ENCODE peak calls at places on chromosomes 3 and 15, in six cellular contexts. M is A549, S is H1, Y is WTC11, U is HepG2, G is K562. H is an unnamed sample.

GRCh38 chr3:43838877-43839276 is 148.1 kb downstream of the ABHD5 start:
- DNase-seq in M (no peak), S (no peak), Y (peak; percentile 22), U (no peak), G (no peak), H (no peak)

GRCh38 chr3:71011565-71012287 is 571.8 kb downstream of the FOXP1 start:
- DNase-seq in M (no peak), S (no peak), Y (no peak), U (no peak), G (no peak), H (peak; percentile 47)

GRCh38 chr3:165642761-165643432 is 194.3 kb downstream of the BCHE start:
- DNase-seq in M (peak; percentile 38), S (no peak), Y (no peak), U (no peak), G (no peak), H (peak; percentile 96)

GRCh38 chr15:87733005-87733404 is 523.5 kb downstream of the NTRK3 start:
- DNase-seq in M (no peak), S (no peak), Y (no peak), U (no peak), G (no peak), H (no peak)

GRCh38 chr3:194132465-194133358 is 3.2 kb upstream of the HES1 start:
- DNase-seq in M (no peak), S (no peak), Y (no peak), U (peak; percentile 35), G (no peak), H (no peak)

GRCh38 chr15:56783156-56783856 is 50.0 kb upstream of the ZNF280D start:
- DNase-seq in M (no peak), S (no peak), Y (no peak), U (no peak), G (peak; percentile 65), H (no peak)

GRCh38 chr3:157128771-157129671 is 30.9 kb downstream of the CCNL1 start:
- DNase-seq in M (peak; percentile 24), S (no peak), Y (peak; percentile 18), U (peak; percentile 40), G (no peak), H (peak; percentile 27)

GRCh38 chr3:26556637-26557036 is 65.9 kb upstream of the LRRC3B start:
- DNase-seq in M (no peak), S (no peak), Y (no peak), U (no peak), G (no peak), H (no peak)

GRCh38 chr15:89243691-89244511 is at the start of gene FANCI:
- DNase-seq in M (peak; percentile 96), S (peak; percentile 89), Y (peak; percentile 98), U (peak; percentile 87), G (peak; percentile 98), H (peak; percentile 92)

GRCh38 chr3:170222647-170223541 is 670 bp downstream of the PRKCI start:
- DNase-seq in M (peak; percentile 69), S (no peak), Y (peak; percentile 61), U (peak; percentile 12), G (peak; percentile 67), H (peak; percentile 54)

GRCh38 chr3:13867727-13868126 is 12.1 kb downstream of the WNT7A start:
- DNase-seq in M (no peak), S (no peak), Y (no peak), U (no peak), G (no peak), H (no peak)

GRCh38 chr3:105866656-105867653 is 1.9 kb downstream of the CBLB start:
- DNase-seq in M (no peak), S (no peak), Y (no peak), U (peak; percentile 72), G (peak; percentile 41), H (peak; percentile 89)

GRCh38 chr3:46929324-46929723 is 47.2 kb downstream of the CCDC12 start:
- DNase-seq in M (no peak), S (no peak), Y (no peak), U (no peak), G (no peak), H (no peak)

GRCh38 chr3:176514297-176514696 is 683.0 kb downstream of the TBL1XR1 start:
- DNase-seq in M (peak; percentile 8), S (peak; percentile 47), Y (peak; percentile 75), U (peak; percentile 64), G (peak; percentile 87), H (peak; percentile 73)

GRCh38 chr3:76643620-76644019 is 396.3 kb upstream of the ROBO2 start:
- DNase-seq in M (no peak), S (no peak), Y (no peak), U (no peak), G (no peak), H (no peak)

GRCh38 chr3:45225465-45226205 is 452 bp downstream of the TMEM158 start:
- DNase-seq in M (no peak), S (no peak), Y (peak; percentile 40), U (no peak), G (peak; percentile 66), H (no peak)

GRCh38 chr3:9715764-9716437 is 12.3 kb downstream of the CPNE9 start:
- DNase-seq in M (peak; percentile 86), S (no peak), Y (no peak), U (peak; percentile 75), G (peak; percentile 94), H (peak; percentile 89)

DNA sequence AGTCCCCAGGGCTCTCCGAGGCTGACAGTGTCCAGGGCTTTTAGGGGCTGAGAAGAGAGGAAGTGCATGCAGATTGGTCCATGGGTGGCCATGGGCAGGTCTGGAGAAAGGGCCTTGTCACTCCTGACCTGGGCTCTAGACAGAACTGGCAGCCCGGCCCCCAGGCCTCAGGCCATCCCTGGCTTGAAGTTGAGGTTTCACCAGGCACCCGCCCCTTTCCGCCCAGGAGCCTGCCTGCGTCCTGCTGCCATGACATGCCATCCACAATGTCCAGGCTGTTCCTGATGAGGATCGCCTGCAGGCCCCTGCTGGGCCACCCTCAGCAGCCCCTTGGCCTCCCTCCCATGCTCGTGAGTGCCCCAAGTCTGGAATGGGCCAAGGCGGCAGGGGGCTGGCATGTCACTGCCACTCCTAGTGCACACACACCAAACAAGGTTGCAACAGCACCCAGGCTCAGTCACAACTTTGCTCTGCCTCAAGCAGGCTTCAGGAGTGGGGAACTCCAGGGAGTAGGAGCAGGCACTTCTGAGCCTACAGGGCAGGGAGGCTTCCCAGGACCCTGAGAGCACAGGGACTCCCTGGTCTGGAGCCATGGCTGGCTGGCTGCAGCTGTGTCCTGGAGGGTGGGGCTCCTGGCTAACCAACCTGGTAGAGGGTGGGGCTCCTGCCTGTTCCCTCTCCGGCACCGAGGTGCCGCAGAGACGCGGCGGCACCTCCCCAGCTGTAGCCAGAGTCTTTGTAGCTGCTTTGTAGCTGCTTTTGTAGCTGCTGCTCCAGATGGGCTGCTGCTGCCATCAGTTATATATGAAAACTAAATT is 1457.1 kb upstream of the GBE1 start:
- DNase-seq in M (no peak), S (no peak), Y (no peak), U (no peak), G (peak; percentile 32), H (no peak)
- TF ChIP-seq JUN in M (no peak), S (no peak), Y (no peak), U (no peak), G (no peak), H (no peak)

GRCh38 chr3:8660271-8660731 is 15.7 kb upstream of the SSUH2 start:
- DNase-seq in M (no peak), S (no peak), Y (no peak), U (no peak), G (no peak), H (peak; percentile 63)
- TF ChIP-seq JUN in M (no peak), S (no peak), Y (no peak), U (no peak), G (no peak), H (no peak)

GRCh38 chr15:68704496-68705021 is 116.1 kb downstream of the ANP32A start:
- DNase-seq in M (no peak), S (no peak), Y (no peak), U (no peak), G (peak; percentile 67), H (peak; percentile 79)
- TF ChIP-seq JUN in M (no peak), S (no peak), Y (no peak), U (no peak), G (no peak), H (no peak)

GRCh38 chr3:51773529-51773928 is 5.5 kb downstream of the IQCF6 start:
- DNase-seq in M (no peak), S (peak; percentile 13), Y (no peak), U (no peak), G (no peak), H (no peak)
- TF ChIP-seq JUN in M (no peak), S (no peak), Y (no peak), U (no peak), G (no peak), H (no peak)

GRCh38 chr15:58404722-58405121 is 27.1 kb upstream of the LIPC start:
- DNase-seq in M (no peak), S (no peak), Y (no peak), U (no peak), G (no peak), H (no peak)

GRCh38 chr15:58401991-58402649 is 29.7 kb upstream of the LIPC start:
- DNase-seq in M (no peak), S (no peak), Y (no peak), U (no peak), G (no peak), H (no peak)

GRCh38 chr15:58404020-58404419 is 27.8 kb upstream of the LIPC start:
- DNase-seq in M (no peak), S (no peak), Y (no peak), U (no peak), G (peak; percentile 57), H (no peak)

GRCh38 chr15:58405865-58406264 is 25.9 kb upstream of the LIPC start:
- DNase-seq in M (no peak), S (no peak), Y (no peak), U (no peak), G (no peak), H (no peak)

GRCh38 chr15:58403581-58403980 is 28.2 kb upstream of the LIPC start:
- DNase-seq in M (no peak), S (no peak), Y (no peak), U (no peak), G (no peak), H (no peak)
- TF ChIP-seq JUN in M (no peak), S (no peak), Y (no peak), U (no peak), G (no peak), H (no peak)

GRCh38 chr15:63487076-63487757 is 17.2 kb upstream of the USP3 start:
- DNase-seq in M (peak; percentile 96), S (peak; percentile 49), Y (peak; percentile 95), U (peak; percentile 66), G (peak; percentile 90), H (peak; percentile 79)
- TF ChIP-seq JUN in M (no peak), S (no peak), Y (no peak), U (no peak), G (no peak), H (no peak)

GRCh38 chr3:36695769-36696137 is 68.6 kb downstream of the DCLK3 start:
- DNase-seq in M (no peak), S (no peak), Y (no peak), U (no peak), G (no peak), H (no peak)

GRCh38 chr3:36696799-36697198 is 67.6 kb downstream of the DCLK3 start:
- DNase-seq in M (no peak), S (no peak), Y (no peak), U (no peak), G (no peak), H (no peak)

GRCh38 chr3:36693670-36694069 is 70.7 kb downstream of the DCLK3 start:
- DNase-seq in M (no peak), S (no peak), Y (no peak), U (no peak), G (no peak), H (no peak)

GRCh38 chr3:36697397-36698001 is 66.9 kb downstream of the DCLK3 start:
- DNase-seq in M (no peak), S (no peak), Y (no peak), U (no peak), G (no peak), H (no peak)

GRCh38 chr3:36695113-36695768 is 69.1 kb downstream of the DCLK3 start:
- DNase-seq in M (no peak), S (no peak), Y (no peak), U (no peak), G (no peak), H (no peak)
- TF ChIP-seq JUN in M (no peak), S (no peak), Y (no peak), U (no peak), G (no peak), H (no peak)